ENCODE peak calls at places on chromosomes 2 and 18, in four cellular contexts. O is stomach, K is cardiac muscle cell, H is fibroblast of lung. Q is an unnamed sample.

GRCh38 chr2:182503886-182504285 is 77.0 kb upstream of the PDE1A start:
- DNase-seq in H (peak), O (no peak), K (peak), Q (no peak)

GRCh38 chr2:239751719-239752355 is 273.3 kb downstream of the NDUFA10 start:
- DNase-seq in H (no peak), O (no peak), K (peak), Q (no peak)

GRCh38 chr2:198314559-198315153 is 510.3 kb downstream of the PLCL1 start:
- DNase-seq in O (no peak), K (peak), H (peak), Q (no peak)

GRCh38 chr2:125516496-125517109 is 1139.4 kb upstream of the GYPC start:
- DNase-seq in K (peak), H (peak), O (no peak), Q (no peak)

GRCh38 chr2:143493339-143493738 is 364.1 kb downstream of the ARHGAP15 start:
- DNase-seq in O (no peak), H (no peak), K (no peak), Q (no peak)

GRCh38 chr18:49819768-49820662 is 6.7 kb upstream of the ACAA2 start:
- DNase-seq in K (peak), H (no peak), O (no peak), Q (no peak)

GRCh38 chr2:100259991-100260390 is 62.3 kb downstream of the LONRF2 start:
- DNase-seq in O (no peak), K (no peak), H (no peak), Q (no peak)

GRCh38 chr2:176156301-176156958 is 677 bp upstream of the HOXD3 start:
- DNase-seq in H (no peak), O (no peak), K (no peak), Q (no peak)

GRCh38 chr2:71716697-71717624 is 263.6 kb downstream of the DYSF start:
- DNase-seq in H (peak), K (peak), O (peak), Q (peak)

GRCh38 chr18:79695269-79695668 is 15.7 kb downstream of the CTDP1 start:
- DNase-seq in H (peak), K (no peak), O (no peak), Q (no peak)

GRCh38 chr2:110984654-110985053 is 136.1 kb upstream of the BCL2L11 start:
- DNase-seq in H (no peak), O (no peak), K (no peak), Q (no peak)

GRCh38 chr2:235614900-235615712 is 121.3 kb downstream of the AGAP1 start:
- DNase-seq in H (peak), K (peak), O (no peak), Q (peak)

GRCh38 chr18:31998880-31999279 is 19.7 kb upstream of the RNF125 start:
- DNase-seq in K (no peak), O (no peak), H (no peak), Q (no peak)

GRCh38 chr2:112709703-112710102 is 11.1 kb upstream of the NT5DC4 start:
- DNase-seq in H (no peak), O (no peak), K (no peak), Q (no peak)

GRCh38 chr2:183530333-183530901 is 406.2 kb downstream of the NUP35 start:
- DNase-seq in O (no peak), H (no peak), K (no peak), Q (no peak)

GRCh38 chr2:288002-288742 is at the start of gene ALKAL2:
- DNase-seq in H (no peak), O (peak), K (peak), Q (no peak)

GRCh38 chr2:74542978-74543377 is 10.8 kb downstream of the LOXL3 start:
- DNase-seq in K (no peak), H (no peak), O (no peak), Q (no peak)

GRCh38 chr2:20509766-20510490 is 63.1 kb downstream of the RHOB start:
- DNase-seq in K (peak), O (peak), H (no peak), Q (no peak)

GRCh38 chr2:191441761-191442160 is 196.6 kb downstream of the MYO1B start:
- DNase-seq in K (peak), O (no peak), H (peak), Q (peak)

GRCh38 chr2:127423880-127424279 is 5.7 kb downstream of the PROC start:
- DNase-seq in O (no peak), K (no peak), H (no peak), Q (no peak)

GRCh38 chr18:57004366-57005121 is 142.3 kb upstream of the BOD1L2 start:
- DNase-seq in K (peak), H (peak), O (no peak), Q (no peak)

GRCh38 chr2:112133344-112133743 is 4.8 kb upstream of the FBLN7 start:
- DNase-seq in H (no peak), O (no peak), K (no peak), Q (no peak)

GRCh38 chr2:219620546-219620945 is 6.9 kb upstream of the SLC4A3 start:
- DNase-seq in H (no peak), K (no peak), O (no peak), Q (no peak)

GRCh38 chr2:219616550-219616949 is 10.9 kb upstream of the SLC4A3 start:
- DNase-seq in K (no peak), O (no peak), H (no peak), Q (no peak)

GRCh38 chr2:219618733-219619122 is 8.7 kb upstream of the SLC4A3 start:
- DNase-seq in K (no peak), O (no peak), H (no peak), Q (no peak)

GRCh38 chr2:219622472-219622871 is 5.0 kb upstream of the SLC4A3 start:
- DNase-seq in H (no peak), O (no peak), K (peak), Q (no peak)

GRCh38 chr2:219619235-219619634 is 8.2 kb upstream of the SLC4A3 start:
- DNase-seq in O (no peak), K (peak), H (no peak), Q (no peak)
- TF ChIP-seq CTCF in O (no peak), K (no peak), H (peak), Q (no peak)

GRCh38 chr2:150165988-150166965 is 321.2 kb downstream of the RND3 start:
- DNase-seq in H (peak), K (no peak), O (peak), Q (no peak)
- H3K27ac ChIP-seq in H (no peak), K (no peak), O (peak), Q (no peak)

GRCh38 chr18:54641734-54642133 is 50.7 kb downstream of the DYNAP start:
- DNase-seq in H (no peak), K (no peak), O (no peak), Q (no peak)
- TF ChIP-seq CTCF in H (no peak), K (no peak), O (no peak), Q (no peak)

GRCh38 chr2:156346731-156347130 is 14.2 kb upstream of the NR4A2 start:
- DNase-seq in K (no peak), O (no peak), H (no peak), Q (no peak)

GRCh38 chr2:156345582-156345981 is 13.1 kb upstream of the NR4A2 start:
- DNase-seq in O (no peak), H (no peak), K (no peak), Q (no peak)

GRCh38 chr2:156350374-156351142 is 18.0 kb upstream of the NR4A2 start:
- DNase-seq in H (no peak), K (no peak), O (no peak), Q (no peak)

GRCh38 chr2:156349605-156350004 is 17.1 kb upstream of the NR4A2 start:
- DNase-seq in H (no peak), O (no peak), K (no peak), Q (no peak)

GRCh38 chr2:156349161-156349560 is 16.6 kb upstream of the NR4A2 start:
- DNase-seq in K (no peak), O (no peak), H (no peak), Q (no peak)
- H3K27ac ChIP-seq in K (no peak), O (no peak), H (no peak), Q (no peak)

GRCh38 chr2:219876931-219877330 is 249.5 kb downstream of the SLC4A3 start:
- DNase-seq in K (no peak), H (no peak), O (no peak), Q (no peak)
- TF ChIP-seq CTCF in K (no peak), H (no peak), O (no peak), Q (no peak)

DNA sequence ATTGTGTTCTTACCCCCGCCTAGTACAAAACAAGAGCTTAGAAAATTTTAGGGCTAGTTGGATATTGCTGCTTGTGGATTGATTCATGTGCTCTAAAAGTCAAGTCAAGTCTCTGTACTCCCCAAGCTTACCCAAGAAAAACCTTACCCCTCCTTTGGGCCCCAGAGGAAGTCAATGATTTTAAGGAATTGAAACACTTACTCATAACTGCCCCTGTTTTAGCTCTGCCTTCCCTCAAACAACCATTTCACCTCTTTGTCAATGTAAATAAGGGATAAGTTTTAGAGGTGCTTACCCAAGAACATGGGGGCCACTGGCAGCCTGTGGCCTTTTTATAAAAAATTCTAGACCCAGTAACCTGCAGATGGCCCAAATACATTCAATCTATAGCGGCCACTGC is 136.6 kb upstream of the RMP24 start:
- DNase-seq in K (no peak), O (no peak), H (no peak), Q (no peak)
- H3K27ac ChIP-seq in K (no peak), O (no peak), H (no peak), Q (no peak)

GRCh38 chr2:64000630-64001381 is 18.4 kb downstream of the VPS54 start:
- DNase-seq in K (no peak), H (no peak), O (no peak), Q (no peak)
- TF ChIP-seq CTCF in K (peak), H (no peak), O (no peak), Q (no peak)

GRCh38 chr18:58542426-58543159 is 86.3 kb downstream of the ALPK2 start:
- DNase-seq in H (peak), O (no peak), K (no peak), Q (no peak)
- H3K27ac ChIP-seq in H (no peak), O (no peak), K (peak), Q (peak)

GRCh38 chr2:226600184-226600583 is 199.4 kb downstream of the IRS1 start:
- DNase-seq in O (no peak), H (no peak), K (peak), Q (no peak)
- TF ChIP-seq CTCF in O (no peak), H (no peak), K (no peak), Q (no peak)